ENCODE peak calls at places on chromosomes 3 and 15, in nine cellular contexts. One of them, this sample, is unnamed.

GRCh38 chr3:10387881-10388621 is 67.1 kb upstream of the SEC13 start:
- DNase-seq in naive thymus-derived CD8-positive, alpha-beta T cell: no peak
- DNase-seq in left ventricle myocardium superior: no peak
- DNase-seq in ACHN: no peak
- DNase-seq in stimulated activated CD8-positive, alpha-beta memory T cell treated with anti-CD3 and anti-CD28 coated beads, Interleukin-7, amount 100 ng/mL, for 1 hour: no peak
- DNase-seq in NCI-H1105: no peak
- DNase-seq in HEK293T: no peak
- DNase-seq in endodermal cell: no peak
- DNase-seq in germinal center: no peak
- DNase-seq in this sample: peak; percentile 57

GRCh38 chr3:179811321-179812095 is 158.7 kb downstream of the USP13 start:
- DNase-seq in endodermal cell: peak; percentile 76
- DNase-seq in HEK293T: peak; percentile 50
- DNase-seq in ACHN: peak; percentile 72
- DNase-seq in germinal center: peak; percentile 27
- DNase-seq in stimulated activated CD8-positive, alpha-beta memory T cell treated with anti-CD3 and anti-CD28 coated beads, Interleukin-7, amount 100 ng/mL, for 1 hour: no peak
- DNase-seq in NCI-H1105: peak; percentile 43
- DNase-seq in naive thymus-derived CD8-positive, alpha-beta T cell: no peak
- DNase-seq in left ventricle myocardium superior: no peak
- DNase-seq in this sample: peak; percentile 50

GRCh38 chr3:114830652-114831051 is 316.4 kb downstream of the ZBTB20 start:
- DNase-seq in endodermal cell: no peak
- DNase-seq in HEK293T: no peak
- DNase-seq in germinal center: no peak
- DNase-seq in naive thymus-derived CD8-positive, alpha-beta T cell: no peak
- DNase-seq in NCI-H1105: no peak
- DNase-seq in stimulated activated CD8-positive, alpha-beta memory T cell treated with anti-CD3 and anti-CD28 coated beads, Interleukin-7, amount 100 ng/mL, for 1 hour: no peak
- DNase-seq in left ventricle myocardium superior: no peak
- DNase-seq in ACHN: no peak
- DNase-seq in this sample: no peak

GRCh38 chr3:11201246-11202024 is 47.1 kb downstream of the HRH1 start:
- DNase-seq in ACHN: no peak
- DNase-seq in stimulated activated CD8-positive, alpha-beta memory T cell treated with anti-CD3 and anti-CD28 coated beads, Interleukin-7, amount 100 ng/mL, for 1 hour: no peak
- DNase-seq in HEK293T: no peak
- DNase-seq in endodermal cell: no peak
- DNase-seq in naive thymus-derived CD8-positive, alpha-beta T cell: no peak
- DNase-seq in germinal center: no peak
- DNase-seq in NCI-H1105: no peak
- DNase-seq in left ventricle myocardium superior: no peak
- DNase-seq in this sample: peak; percentile 76

GRCh38 chr15:29126208-29126536 is 143.4 kb downstream of the NSMCE3 start:
- DNase-seq in ACHN: no peak
- DNase-seq in germinal center: no peak
- DNase-seq in stimulated activated CD8-positive, alpha-beta memory T cell treated with anti-CD3 and anti-CD28 coated beads, Interleukin-7, amount 100 ng/mL, for 1 hour: no peak
- DNase-seq in endodermal cell: no peak
- DNase-seq in NCI-H1105: no peak
- DNase-seq in naive thymus-derived CD8-positive, alpha-beta T cell: no peak
- DNase-seq in HEK293T: no peak
- DNase-seq in left ventricle myocardium superior: no peak
- DNase-seq in this sample: no peak

GRCh38 chr3:126836220-126836860 is 132.3 kb downstream of the CHCHD6 start:
- DNase-seq in HEK293T: no peak
- DNase-seq in germinal center: no peak
- DNase-seq in NCI-H1105: no peak
- DNase-seq in stimulated activated CD8-positive, alpha-beta memory T cell treated with anti-CD3 and anti-CD28 coated beads, Interleukin-7, amount 100 ng/mL, for 1 hour: no peak
- DNase-seq in left ventricle myocardium superior: no peak
- DNase-seq in endodermal cell: no peak
- DNase-seq in ACHN: no peak
- DNase-seq in naive thymus-derived CD8-positive, alpha-beta T cell: no peak
- DNase-seq in this sample: no peak

GRCh38 chr15:40274350-40275274 is 8.3 kb downstream of the ANKRD63 start:
- DNase-seq in HEK293T: peak; percentile 61
- DNase-seq in endodermal cell: peak; percentile 96
- DNase-seq in stimulated activated CD8-positive, alpha-beta memory T cell treated with anti-CD3 and anti-CD28 coated beads, Interleukin-7, amount 100 ng/mL, for 1 hour: peak; percentile 76
- DNase-seq in germinal center: peak; percentile 83
- DNase-seq in naive thymus-derived CD8-positive, alpha-beta T cell: peak; percentile 87
- DNase-seq in NCI-H1105: peak; percentile 56
- DNase-seq in left ventricle myocardium superior: peak; percentile 89
- DNase-seq in ACHN: peak; percentile 71
- DNase-seq in this sample: peak; percentile 54

GRCh38 chr15:53962646-53963561 is 15.3 kb upstream of the UNC13C start:
- DNase-seq in HEK293T: peak; percentile 10
- DNase-seq in left ventricle myocardium superior: peak; percentile 32
- DNase-seq in stimulated activated CD8-positive, alpha-beta memory T cell treated with anti-CD3 and anti-CD28 coated beads, Interleukin-7, amount 100 ng/mL, for 1 hour: no peak
- DNase-seq in germinal center: no peak
- DNase-seq in ACHN: peak; percentile 21
- DNase-seq in endodermal cell: peak; percentile 77
- DNase-seq in NCI-H1105: peak; percentile 6
- DNase-seq in naive thymus-derived CD8-positive, alpha-beta T cell: no peak
- DNase-seq in this sample: peak; percentile 11

GRCh38 chr3:184590795-184591194 is 29.2 kb downstream of the EPHB3 start:
- DNase-seq in HEK293T: no peak
- DNase-seq in stimulated activated CD8-positive, alpha-beta memory T cell treated with anti-CD3 and anti-CD28 coated beads, Interleukin-7, amount 100 ng/mL, for 1 hour: no peak
- DNase-seq in naive thymus-derived CD8-positive, alpha-beta T cell: no peak
- DNase-seq in germinal center: no peak
- DNase-seq in NCI-H1105: no peak
- DNase-seq in endodermal cell: no peak
- DNase-seq in ACHN: no peak
- DNase-seq in left ventricle myocardium superior: no peak
- DNase-seq in this sample: no peak

GRCh38 chr3:114451051-114451451 is 157.2 kb downstream of the TIGIT start:
- DNase-seq in stimulated activated CD8-positive, alpha-beta memory T cell treated with anti-CD3 and anti-CD28 coated beads, Interleukin-7, amount 100 ng/mL, for 1 hour: no peak
- DNase-seq in NCI-H1105: no peak
- DNase-seq in left ventricle myocardium superior: no peak
- DNase-seq in naive thymus-derived CD8-positive, alpha-beta T cell: no peak
- DNase-seq in endodermal cell: no peak
- DNase-seq in HEK293T: no peak
- DNase-seq in germinal center: peak; percentile 31
- DNase-seq in ACHN: no peak
- DNase-seq in this sample: no peak